ENCODE peak calls at places on chromosomes 2 and 18, in seven cellular contexts. One of them, this sample, is unnamed.

GRCh38 chr2:29108225-29108624 is 7.0 kb upstream of the CLIP4 start:
- DNase-seq in suprapubic skin: no peak
- DNase-seq in K562: no peak
- DNase-seq in transverse colon: no peak
- DNase-seq in upper lobe of left lung: no peak
- DNase-seq in HepG2: peak
- DNase-seq in stomach: no peak
- DNase-seq in this sample: no peak

GRCh38 chr18:22219568-22220355 is 50.4 kb downstream of the GATA6 start:
- DNase-seq in K562: no peak
- DNase-seq in stomach: no peak
- DNase-seq in suprapubic skin: no peak
- DNase-seq in HepG2: no peak
- DNase-seq in transverse colon: no peak
- DNase-seq in upper lobe of left lung: no peak
- DNase-seq in this sample: no peak

GRCh38 chr2:177171418-177171865 is 41.2 kb upstream of the HNRNPA3 start:
- DNase-seq in stomach: peak
- DNase-seq in suprapubic skin: no peak
- DNase-seq in HepG2: no peak
- DNase-seq in transverse colon: no peak
- DNase-seq in upper lobe of left lung: peak
- DNase-seq in K562: no peak
- DNase-seq in this sample: no peak

GRCh38 chr2:76684762-76685161 is 837.4 kb downstream of the LRRTM4 start:
- DNase-seq in stomach: no peak
- DNase-seq in transverse colon: no peak
- DNase-seq in HepG2: no peak
- DNase-seq in upper lobe of left lung: no peak
- DNase-seq in suprapubic skin: no peak
- DNase-seq in K562: no peak
- DNase-seq in this sample: no peak

GRCh38 chr2:224372624-224373023 is 29.3 kb downstream of the FAM124B start:
- DNase-seq in stomach: no peak
- DNase-seq in K562: no peak
- DNase-seq in transverse colon: no peak
- DNase-seq in HepG2: no peak
- DNase-seq in upper lobe of left lung: no peak
- DNase-seq in suprapubic skin: no peak
- DNase-seq in this sample: no peak

GRCh38 chr2:73218298-73218697 is 4.3 kb downstream of the SMYD5 start:
- DNase-seq in suprapubic skin: no peak
- DNase-seq in stomach: no peak
- DNase-seq in K562: no peak
- DNase-seq in transverse colon: no peak
- DNase-seq in HepG2: no peak
- DNase-seq in upper lobe of left lung: no peak
- DNase-seq in this sample: no peak

GRCh38 chr2:43495727-43496126 is 100.1 kb downstream of the THADA start:
- DNase-seq in HepG2: no peak
- DNase-seq in stomach: no peak
- DNase-seq in K562: no peak
- DNase-seq in transverse colon: no peak
- DNase-seq in upper lobe of left lung: no peak
- DNase-seq in suprapubic skin: no peak
- DNase-seq in this sample: no peak

GRCh38 chr2:25041307-25041927 is 459 bp upstream of the EFR3B start:
- DNase-seq in upper lobe of left lung: peak
- DNase-seq in HepG2: peak
- DNase-seq in stomach: peak
- DNase-seq in suprapubic skin: peak
- DNase-seq in K562: peak
- DNase-seq in transverse colon: peak
- DNase-seq in this sample: no peak

GRCh38 chr18:55396979-55397378 is 191.0 kb downstream of the TCF4 start:
- DNase-seq in stomach: no peak
- DNase-seq in upper lobe of left lung: no peak
- DNase-seq in HepG2: no peak
- DNase-seq in transverse colon: no peak
- DNase-seq in suprapubic skin: no peak
- DNase-seq in K562: no peak
- DNase-seq in this sample: no peak

GRCh38 chr2:239250216-239251071 is 150.4 kb downstream of the HDAC4 start:
- DNase-seq in suprapubic skin: peak
- DNase-seq in K562: no peak
- DNase-seq in stomach: no peak
- DNase-seq in upper lobe of left lung: no peak
- DNase-seq in transverse colon: no peak
- DNase-seq in HepG2: no peak
- DNase-seq in this sample: no peak

GRCh38 chr2:223306371-223306770 is 254.4 kb downstream of the KCNE4 start:
- DNase-seq in stomach: no peak
- DNase-seq in suprapubic skin: no peak
- DNase-seq in K562: no peak
- DNase-seq in HepG2: peak
- DNase-seq in upper lobe of left lung: no peak
- DNase-seq in transverse colon: no peak
- DNase-seq in this sample: no peak

GRCh38 chr2:236960516-236960915 is 125.2 kb upstream of the COPS8 start:
- DNase-seq in suprapubic skin: peak
- DNase-seq in K562: no peak
- DNase-seq in stomach: peak
- DNase-seq in transverse colon: no peak
- DNase-seq in upper lobe of left lung: no peak
- DNase-seq in HepG2: no peak
- DNase-seq in this sample: no peak

GRCh38 chr2:24722141-24722790 is 70.9 kb downstream of the PTRHD1 start:
- DNase-seq in stomach: no peak
- DNase-seq in K562: no peak
- DNase-seq in HepG2: no peak
- DNase-seq in transverse colon: no peak
- DNase-seq in suprapubic skin: no peak
- DNase-seq in upper lobe of left lung: no peak
- DNase-seq in this sample: no peak

GRCh38 chr2:238895901-238896600 is 48.2 kb downstream of the TWIST2 start:
- DNase-seq in transverse colon: peak
- DNase-seq in stomach: peak
- DNase-seq in upper lobe of left lung: no peak
- DNase-seq in K562: no peak
- DNase-seq in HepG2: peak
- DNase-seq in suprapubic skin: peak
- DNase-seq in this sample: peak

GRCh38 chr2:23480991-23481797 is 96.2 kb downstream of the KLHL29 start:
- DNase-seq in upper lobe of left lung: no peak
- DNase-seq in HepG2: peak
- DNase-seq in transverse colon: no peak
- DNase-seq in stomach: no peak
- DNase-seq in K562: no peak
- DNase-seq in suprapubic skin: no peak
- DNase-seq in this sample: no peak

GRCh38 chr2:230124792-230125452 is 56.2 kb upstream of the SLC16A14 start:
- DNase-seq in upper lobe of left lung: peak
- DNase-seq in HepG2: no peak
- DNase-seq in K562: no peak
- DNase-seq in suprapubic skin: no peak
- DNase-seq in stomach: peak
- DNase-seq in transverse colon: peak
- DNase-seq in this sample: peak

GRCh38 chr2:216872040-216872439 is 12.2 kb upstream of the TNP1 start:
- DNase-seq in HepG2: no peak
- DNase-seq in suprapubic skin: no peak
- DNase-seq in stomach: no peak
- DNase-seq in K562: no peak
- DNase-seq in upper lobe of left lung: no peak
- DNase-seq in transverse colon: no peak
- DNase-seq in this sample: no peak

GRCh38 chr2:3730646-3731045 is 27.3 kb downstream of the DCDC2C start:
- DNase-seq in K562: no peak
- DNase-seq in HepG2: no peak
- DNase-seq in suprapubic skin: no peak
- DNase-seq in upper lobe of left lung: no peak
- DNase-seq in stomach: no peak
- DNase-seq in transverse colon: no peak
- DNase-seq in this sample: no peak

GRCh38 chr2:45750484-45750883 is 99.0 kb downstream of the PRKCE start:
- DNase-seq in transverse colon: no peak
- DNase-seq in suprapubic skin: no peak
- DNase-seq in stomach: no peak
- DNase-seq in K562: no peak
- DNase-seq in HepG2: no peak
- DNase-seq in upper lobe of left lung: no peak
- DNase-seq in this sample: no peak

GRCh38 chr2:233832869-233833812 is 21.2 kb downstream of the HJURP start:
- DNase-seq in upper lobe of left lung: no peak
- DNase-seq in K562: peak
- DNase-seq in transverse colon: peak
- DNase-seq in stomach: peak
- DNase-seq in suprapubic skin: peak
- DNase-seq in HepG2: peak
- DNase-seq in this sample: no peak

DNA sequence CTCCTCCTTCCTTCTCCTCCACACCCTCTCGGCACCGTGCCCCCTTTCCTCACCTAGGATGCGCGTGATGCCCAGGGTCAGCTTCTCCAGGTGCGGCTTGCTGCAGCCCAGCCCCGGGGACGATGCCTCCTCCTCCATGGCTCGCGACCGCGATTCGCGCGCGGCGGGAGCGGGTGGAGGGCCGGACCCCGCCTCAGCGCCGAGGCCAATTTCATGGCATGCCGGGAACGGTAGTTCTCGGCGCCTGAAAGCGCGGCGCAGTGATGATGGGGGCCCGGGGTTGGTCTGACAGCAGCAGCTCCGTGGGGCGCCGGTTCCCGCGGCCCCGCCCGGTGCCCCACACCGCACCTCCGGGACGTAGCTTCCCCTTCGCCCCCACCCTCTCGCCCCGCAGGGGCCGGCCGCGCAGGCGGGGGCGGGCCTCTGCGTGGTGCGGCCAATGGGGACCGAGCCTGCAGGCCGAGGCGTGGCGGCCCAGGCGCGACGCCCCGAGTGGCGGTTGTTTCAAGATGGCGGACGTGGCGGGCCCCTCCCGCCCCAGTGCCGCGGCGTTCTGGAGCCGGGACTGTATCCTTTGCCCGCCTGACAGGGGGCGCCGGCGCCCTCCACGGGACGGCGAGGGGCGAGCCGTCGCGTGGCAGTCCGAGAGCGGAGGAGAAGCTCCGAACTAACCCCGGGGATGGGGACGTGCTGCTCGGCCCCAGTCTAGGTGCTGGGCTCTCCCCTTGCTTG is at the start of the genes KIAA1328 and TPGS2:
- DNase-seq in suprapubic skin: peak
- DNase-seq in HepG2: peak
- DNase-seq in transverse colon: peak
- DNase-seq in upper lobe of left lung: peak
- DNase-seq in stomach: peak
- DNase-seq in K562: peak
- DNase-seq in this sample: peak
- TF ChIP-seq POLR2A in suprapubic skin: no peak
- TF ChIP-seq POLR2A in HepG2: no peak
- TF ChIP-seq POLR2A in transverse colon: peak
- TF ChIP-seq POLR2A in upper lobe of left lung: peak
- TF ChIP-seq POLR2A in stomach: no peak
- TF ChIP-seq POLR2A in K562: peak
- TF ChIP-seq POLR2A in this sample: peak

GRCh38 chr18:58178476-58178875 is 134.4 kb downstream of the NEDD4L start:
- DNase-seq in upper lobe of left lung: no peak
- DNase-seq in suprapubic skin: no peak
- DNase-seq in stomach: no peak
- DNase-seq in transverse colon: no peak
- DNase-seq in K562: no peak
- DNase-seq in HepG2: peak
- DNase-seq in this sample: no peak

GRCh38 chr18:58177886-58178470 is 134.0 kb downstream of the NEDD4L start:
- DNase-seq in transverse colon: no peak
- DNase-seq in stomach: no peak
- DNase-seq in suprapubic skin: no peak
- DNase-seq in K562: no peak
- DNase-seq in upper lobe of left lung: no peak
- DNase-seq in HepG2: peak
- DNase-seq in this sample: no peak

GRCh38 chr18:58180172-58180571 is 136.1 kb downstream of the NEDD4L start:
- DNase-seq in stomach: peak
- DNase-seq in HepG2: no peak
- DNase-seq in K562: no peak
- DNase-seq in suprapubic skin: no peak
- DNase-seq in upper lobe of left lung: no peak
- DNase-seq in transverse colon: no peak
- DNase-seq in this sample: no peak

GRCh38 chr18:58183226-58183625 is 139.2 kb downstream of the NEDD4L start:
- DNase-seq in suprapubic skin: no peak
- DNase-seq in transverse colon: no peak
- DNase-seq in HepG2: no peak
- DNase-seq in upper lobe of left lung: peak
- DNase-seq in K562: no peak
- DNase-seq in stomach: peak
- DNase-seq in this sample: no peak

DNA sequence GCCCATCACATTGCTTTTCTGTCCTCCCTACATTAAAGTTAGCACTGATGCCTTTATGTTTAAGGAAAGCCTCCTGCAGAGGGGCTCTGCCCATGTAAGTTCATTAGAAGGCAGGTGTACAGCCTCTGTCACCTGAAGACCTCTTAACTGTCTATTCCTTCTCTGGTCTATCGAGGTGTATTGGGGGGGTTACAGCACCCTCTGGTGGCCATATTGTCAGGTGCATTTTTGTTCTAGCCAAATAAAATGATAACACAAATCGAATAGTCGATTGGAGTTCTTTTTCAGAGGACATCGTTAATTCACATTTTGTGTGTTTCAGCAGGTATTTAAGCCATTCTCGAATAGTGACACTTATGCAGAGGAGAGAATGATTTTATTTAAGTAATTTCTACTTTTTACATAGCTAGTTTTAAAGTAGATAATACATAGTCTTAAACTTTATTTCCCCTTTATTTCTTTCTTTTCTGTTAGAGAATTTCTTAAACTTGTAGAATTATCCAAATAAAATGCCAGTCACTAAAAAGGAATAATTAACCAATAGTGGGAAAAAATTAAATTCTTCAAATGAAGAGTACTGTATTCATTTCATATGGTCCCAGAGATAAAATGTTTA is 136.8 kb downstream of the NEDD4L start:
- DNase-seq in K562: peak
- DNase-seq in transverse colon: peak
- DNase-seq in stomach: peak
- DNase-seq in upper lobe of left lung: peak
- DNase-seq in HepG2: peak
- DNase-seq in suprapubic skin: no peak
- DNase-seq in this sample: no peak
- TF ChIP-seq POLR2AphosphoS5 in K562: no peak
- TF ChIP-seq POLR2AphosphoS5 in transverse colon: no peak
- TF ChIP-seq POLR2AphosphoS5 in stomach: peak
- TF ChIP-seq POLR2AphosphoS5 in upper lobe of left lung: no peak
- TF ChIP-seq POLR2AphosphoS5 in HepG2: no peak
- TF ChIP-seq POLR2AphosphoS5 in suprapubic skin: no peak
- TF ChIP-seq POLR2AphosphoS5 in this sample: no peak

GRCh38 chr2:227214622-227215041 is 50.2 kb downstream of the COL4A3 start:
- DNase-seq in HepG2: no peak
- DNase-seq in suprapubic skin: no peak
- DNase-seq in stomach: no peak
- DNase-seq in transverse colon: no peak
- DNase-seq in upper lobe of left lung: no peak
- DNase-seq in K562: no peak
- DNase-seq in this sample: no peak
- TF ChIP-seq EP300 in HepG2: no peak
- TF ChIP-seq EP300 in suprapubic skin: no peak
- TF ChIP-seq EP300 in stomach: no peak
- TF ChIP-seq EP300 in transverse colon: no peak
- TF ChIP-seq EP300 in upper lobe of left lung: no peak
- TF ChIP-seq EP300 in K562: no peak
- TF ChIP-seq EP300 in this sample: no peak

GRCh38 chr2:8679827-8680731 is 1.8 kb upstream of the ID2 start:
- DNase-seq in HepG2: peak
- DNase-seq in upper lobe of left lung: peak
- DNase-seq in stomach: peak
- DNase-seq in transverse colon: peak
- DNase-seq in K562: no peak
- DNase-seq in suprapubic skin: no peak
- DNase-seq in this sample: no peak
- TF ChIP-seq POLR2A in HepG2: peak
- TF ChIP-seq POLR2A in upper lobe of left lung: no peak
- TF ChIP-seq POLR2A in stomach: no peak
- TF ChIP-seq POLR2A in transverse colon: peak
- TF ChIP-seq POLR2A in K562: peak
- TF ChIP-seq POLR2A in suprapubic skin: no peak
- TF ChIP-seq POLR2A in this sample: no peak

This sample was measured in esophagus muscularis mucosa.